ENCODE peak calls at places on chromosomes 12 and 14, in eight cellular contexts. O, E, J, Z, C, U, T and N are unnamed samples.

GRCh38 chr14:95515080-95515489 is 1.4 kb downstream of the SYNE3 start:
- DNase-seq in O (no peak), E (no peak), J (no peak), Z (no peak), C (no peak), U (peak; percentile 51), T (peak; percentile 52), N (no peak)

GRCh38 chr14:95361373-95362179 is 41.9 kb upstream of the CLMN start:
- DNase-seq in O (no peak), E (peak; percentile 86), J (peak; percentile 72), Z (peak; percentile 58), C (no peak), U (peak; percentile 52), T (peak; percentile 7), N (no peak)

GRCh38 chr12:75783093-75783877 is 248.3 kb downstream of the PHLDA1 start:
- DNase-seq in O (no peak), E (no peak), J (peak; percentile 37), Z (no peak), C (no peak), U (no peak), T (peak; percentile 14), N (no peak)

GRCh38 chr14:56118611-56119181 is 485 bp downstream of the PELI2 start:
- DNase-seq in O (no peak), E (no peak), J (peak; percentile 50), Z (no peak), C (no peak), U (peak; percentile 44), T (no peak), N (no peak)

GRCh38 chr14:36105401-36105800 is 71.1 kb downstream of the PTCSC3 start:
- DNase-seq in O (peak; percentile 3), E (no peak), J (no peak), Z (peak; percentile 61), C (peak; percentile 21), U (peak; percentile 9), T (no peak), N (peak; percentile 15)

GRCh38 chr12:69119770-69120169 is 119.6 kb upstream of the CPSF6 start:
- DNase-seq in O (no peak), E (no peak), J (no peak), Z (no peak), C (no peak), U (no peak), T (no peak), N (no peak)

GRCh38 chr14:65623759-65624158 is 211.2 kb downstream of the FUT8 start:
- DNase-seq in O (no peak), E (no peak), J (no peak), Z (no peak), C (no peak), U (no peak), T (no peak), N (no peak)

GRCh38 chr12:70683976-70684375 is 46.7 kb upstream of the PTPRB start:
- DNase-seq in O (no peak), E (no peak), J (no peak), Z (no peak), C (no peak), U (no peak), T (no peak), N (no peak)

GRCh38 chr14:88504602-88505001 is 50.2 kb downstream of the PTPN21 start:
- DNase-seq in O (no peak), E (no peak), J (no peak), Z (no peak), C (no peak), U (no peak), T (no peak), N (no peak)

GRCh38 chr12:75979181-75979580 is 52.4 kb downstream of the PHLDA1 start:
- DNase-seq in O (peak; percentile 68), E (no peak), J (no peak), Z (peak; percentile 93), C (no peak), U (no peak), T (no peak), N (peak; percentile 33)

GRCh38 chr14:68856572-68856971 is 63.7 kb upstream of the ZFP36L1 start:
- DNase-seq in O (no peak), E (no peak), J (no peak), Z (no peak), C (no peak), U (no peak), T (no peak), N (no peak)

GRCh38 chr12:96157427-96157826 is 36.7 kb upstream of the ELK3 start:
- DNase-seq in O (no peak), E (no peak), J (no peak), Z (no peak), C (no peak), U (no peak), T (no peak), N (no peak)

GRCh38 chr12:111775205-111776193 is 8.8 kb downstream of the ALDH2 start:
- DNase-seq in O (no peak), E (peak; percentile 79), J (peak; percentile 89), Z (peak; percentile 29), C (peak; percentile 80), U (peak; percentile 89), T (no peak), N (peak; percentile 26)

DNA sequence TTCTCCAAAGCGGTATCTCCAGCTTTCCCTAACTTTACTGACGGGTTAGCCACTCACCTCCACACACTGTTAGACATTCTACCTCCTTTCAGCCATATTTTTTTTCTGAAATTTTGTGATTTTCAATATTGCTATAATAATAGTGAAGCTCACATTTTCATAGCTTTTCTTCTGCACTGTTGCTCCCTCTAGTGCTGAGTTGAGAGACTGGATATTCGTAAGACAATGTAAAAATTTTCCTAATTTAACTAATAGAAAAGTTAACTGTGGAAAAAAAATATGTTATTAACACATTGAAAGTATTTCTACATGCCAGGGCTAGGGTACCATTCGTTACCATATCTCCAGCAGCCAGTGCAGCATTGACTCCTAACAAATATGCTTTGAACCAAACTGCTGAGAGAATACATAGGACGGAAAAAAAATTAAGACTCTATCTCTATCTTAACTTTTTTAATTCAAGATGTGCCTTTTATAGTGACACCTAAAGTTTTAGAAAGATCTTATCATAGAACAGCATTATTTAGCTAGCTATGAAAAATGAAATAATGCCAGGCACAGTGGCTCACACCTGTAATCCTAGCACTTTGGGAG is 48.7 kb upstream of the ABCC9 start:
- DNase-seq in O (no peak), E (no peak), J (no peak), Z (peak; percentile 61), C (peak; percentile 1), U (peak; percentile 37), T (no peak), N (peak; percentile 3)
- TF ChIP-seq CTCF in O (peak; percentile 73), E (peak; percentile 53), J (peak; percentile 65), Z (peak; percentile 71), C (no peak), U (peak; percentile 78), T (peak; percentile 45), N (peak; percentile 18)

GRCh38 chr14:21103710-21104447 is 3.0 kb downstream of the TMEM253 start:
- DNase-seq in O (peak; percentile 88), E (peak; percentile 97), J (peak; percentile 96), Z (peak; percentile 96), C (peak; percentile 98), U (peak; percentile 98), T (peak; percentile 89), N (peak; percentile 95)

GRCh38 chr14:21100931-21101330 is at the start of gene TMEM253:
- DNase-seq in O (no peak), E (no peak), J (no peak), Z (no peak), C (no peak), U (no peak), T (no peak), N (no peak)

GRCh38 chr14:21102472-21103164 is 1.8 kb downstream of the TMEM253 start:
- DNase-seq in O (no peak), E (no peak), J (no peak), Z (no peak), C (no peak), U (no peak), T (no peak), N (no peak)

GRCh38 chr14:21103165-21103709 is 2.4 kb downstream of the TMEM253 start:
- DNase-seq in O (peak; percentile 88), E (no peak), J (no peak), Z (no peak), C (no peak), U (no peak), T (no peak), N (no peak)

DNA sequence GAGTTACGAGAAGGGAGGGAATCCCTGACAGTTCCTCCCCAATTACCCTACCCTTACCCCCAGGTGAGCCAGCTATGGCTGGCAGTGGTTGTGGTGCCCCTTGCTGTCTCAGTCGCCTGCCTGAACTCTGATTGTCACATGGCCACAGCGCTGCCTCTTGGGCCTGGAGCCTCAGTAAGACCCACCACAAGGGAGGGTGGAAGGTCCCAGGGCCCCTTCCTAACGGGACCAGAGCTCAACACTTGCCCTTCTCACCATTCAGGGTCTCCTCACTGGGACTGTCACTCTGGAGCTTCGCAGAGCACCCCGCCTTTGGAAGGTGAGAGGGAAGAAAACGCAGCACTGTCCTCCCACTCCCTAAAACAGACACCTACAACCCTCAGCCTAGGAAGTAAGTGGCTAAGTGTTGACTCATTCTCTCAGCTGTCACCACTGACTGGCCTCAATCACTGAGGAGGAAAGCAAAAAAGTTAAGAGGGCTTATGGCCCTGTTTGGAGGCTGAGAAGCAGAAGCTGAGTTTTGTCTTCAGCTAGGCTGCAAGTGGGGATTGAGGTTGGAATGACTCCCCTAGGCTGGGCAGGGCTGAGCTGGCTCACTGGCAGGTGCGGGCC is 1.0 kb downstream of the TMEM253 start:
- DNase-seq in O (no peak), E (no peak), J (no peak), Z (peak; percentile 41), C (no peak), U (no peak), T (no peak), N (peak; percentile 28)
- H3K27ac ChIP-seq in O (no peak overlapping the region), E (no peak overlapping the region), J (no peak overlapping the region), Z (no peak overlapping the region), C (no peak overlapping the region), U (peak overlapping the region; percentile 99), T (no peak overlapping the region), N (peak overlapping the region; percentile 98)

GRCh38 chr14:30283822-30284446 is 275.0 kb upstream of the G2E3 start:
- DNase-seq in O (no peak), E (no peak), J (peak; percentile 54), Z (peak; percentile 78), C (peak; percentile 37), U (peak; percentile 48), T (peak; percentile 19), N (peak; percentile 28)
- TF ChIP-seq CTCF in O (peak; percentile 72), E (peak; percentile 23), J (peak; percentile 48), Z (peak; percentile 95), C (peak; percentile 68), U (peak; percentile 50), T (peak; percentile 54), N (peak; percentile 75)

DNA sequence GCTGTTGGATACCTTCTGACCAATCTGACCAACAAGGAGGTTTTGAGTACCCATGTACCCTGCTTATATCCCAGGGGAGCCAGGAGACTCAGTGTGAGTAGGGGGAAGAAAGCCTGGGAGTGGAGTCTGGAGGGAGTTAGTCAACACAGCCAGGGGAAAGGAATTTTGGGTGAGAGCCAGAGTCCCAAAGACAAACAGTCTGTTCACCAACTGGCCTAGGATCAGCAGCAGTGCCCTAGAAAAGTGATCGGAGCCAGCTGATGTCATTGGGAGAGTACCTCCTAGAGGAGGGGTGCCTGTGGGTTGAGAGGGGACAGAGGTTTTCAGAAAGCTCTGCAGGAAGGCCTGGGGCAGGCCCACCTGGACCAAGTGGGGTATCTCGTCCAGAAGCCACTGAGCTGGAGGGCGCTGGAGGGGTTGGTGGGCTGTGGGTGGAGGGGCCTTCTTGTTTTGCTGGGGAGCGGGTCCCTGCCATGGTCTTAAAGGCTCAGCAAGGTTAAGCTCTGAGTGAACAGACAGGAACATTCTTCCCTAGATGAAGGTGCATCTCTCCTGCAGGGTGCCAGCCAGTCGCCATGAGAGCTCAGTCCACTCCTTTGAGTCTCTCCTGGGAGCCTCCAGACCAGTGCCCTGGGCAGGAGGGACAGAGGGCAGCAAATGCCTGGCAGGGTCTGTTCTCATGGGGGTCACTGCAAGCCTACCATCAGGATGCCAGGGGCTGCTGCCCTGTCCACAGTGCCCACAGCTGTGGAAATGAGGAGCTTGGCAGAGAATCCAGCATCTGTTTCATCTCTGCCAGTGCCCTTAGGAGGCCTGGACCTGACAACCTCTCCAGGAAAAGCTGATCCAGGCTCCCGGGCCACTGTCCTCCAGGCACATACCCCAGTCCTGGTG is 63.6 kb downstream of the CHGA start:
- DNase-seq in O (no peak), E (no peak), J (peak; percentile 82), Z (peak; percentile 86), C (peak; percentile 92), U (peak; percentile 52), T (no peak), N (no peak)
- H3K27ac ChIP-seq in O (no peak overlapping the region), E (no peak overlapping the region), J (peak overlapping the region; percentile 72), Z (peak overlapping the region; percentile 4), C (no peak overlapping the region), U (peak overlapping the region; percentile 73), T (no peak overlapping the region), N (peak overlapping the region; percentile 55)